ENCODE peak calls at places on chromosomes 3 and 15, in nine cellular contexts. One of them, this sample, is unnamed.

GRCh38 chr3:71341721-71342120 is 241.8 kb downstream of the FOXP1 start:
- DNase-seq in H1: no peak
- DNase-seq in PC-9: no peak
- DNase-seq in cardiac muscle cell: no peak
- DNase-seq in CD8-positive, alpha-beta memory T cell: no peak
- DNase-seq in brain microvascular endothelial cell: peak; percentile 51
- DNase-seq in AG04450: peak; percentile 47
- DNase-seq in AG09309: peak; percentile 49
- DNase-seq in fibroblast of lung: peak; percentile 82
- DNase-seq in this sample: no peak

GRCh38 chr15:91465696-91466095 is 365.6 kb downstream of the SV2B start:
- DNase-seq in brain microvascular endothelial cell: no peak
- DNase-seq in H1: no peak
- DNase-seq in AG04450: no peak
- DNase-seq in cardiac muscle cell: no peak
- DNase-seq in AG09309: no peak
- DNase-seq in fibroblast of lung: no peak
- DNase-seq in CD8-positive, alpha-beta memory T cell: no peak
- DNase-seq in PC-9: no peak
- DNase-seq in this sample: no peak

GRCh38 chr15:100114100-100114499 is 227.7 kb downstream of the ADAMTS17 start:
- DNase-seq in AG09309: peak; percentile 73
- DNase-seq in fibroblast of lung: peak; percentile 92
- DNase-seq in AG04450: peak; percentile 47
- DNase-seq in cardiac muscle cell: peak; percentile 66
- DNase-seq in CD8-positive, alpha-beta memory T cell: no peak
- DNase-seq in PC-9: peak; percentile 48
- DNase-seq in H1: no peak
- DNase-seq in brain microvascular endothelial cell: peak; percentile 95
- DNase-seq in this sample: no peak

GRCh38 chr3:150599611-150600297 is 3.4 kb upstream of the SELENOT start:
- DNase-seq in AG09309: no peak
- DNase-seq in brain microvascular endothelial cell: peak; percentile 87
- DNase-seq in PC-9: peak; percentile 73
- DNase-seq in fibroblast of lung: peak; percentile 42
- DNase-seq in cardiac muscle cell: no peak
- DNase-seq in H1: no peak
- DNase-seq in CD8-positive, alpha-beta memory T cell: no peak
- DNase-seq in AG04450: no peak
- DNase-seq in this sample: peak; percentile 31

GRCh38 chr3:189947948-189948723 is 172.6 kb downstream of the P3H2 start:
- DNase-seq in cardiac muscle cell: peak; percentile 12
- DNase-seq in brain microvascular endothelial cell: peak; percentile 35
- DNase-seq in H1: no peak
- DNase-seq in CD8-positive, alpha-beta memory T cell: no peak
- DNase-seq in AG04450: no peak
- DNase-seq in AG09309: no peak
- DNase-seq in PC-9: peak; percentile 40
- DNase-seq in fibroblast of lung: peak; percentile 48
- DNase-seq in this sample: no peak

GRCh38 chr3:193229851-193230250 is 11.2 kb upstream of the PLAAT1 start:
- DNase-seq in AG04450: no peak
- DNase-seq in CD8-positive, alpha-beta memory T cell: no peak
- DNase-seq in fibroblast of lung: no peak
- DNase-seq in brain microvascular endothelial cell: no peak
- DNase-seq in cardiac muscle cell: no peak
- DNase-seq in AG09309: no peak
- DNase-seq in PC-9: no peak
- DNase-seq in H1: no peak
- DNase-seq in this sample: no peak

GRCh38 chr3:143847787-143848631 is at the start of gene SLC9A9:
- DNase-seq in PC-9: no peak
- DNase-seq in AG04450: peak; percentile 30
- DNase-seq in fibroblast of lung: peak; percentile 85
- DNase-seq in CD8-positive, alpha-beta memory T cell: peak; percentile 52
- DNase-seq in cardiac muscle cell: peak; percentile 49
- DNase-seq in AG09309: peak; percentile 67
- DNase-seq in brain microvascular endothelial cell: peak; percentile 73
- DNase-seq in H1: no peak
- DNase-seq in this sample: no peak

GRCh38 chr15:41990243-41990605 is 17.9 kb upstream of the EHD4 start:
- DNase-seq in fibroblast of lung: no peak
- DNase-seq in cardiac muscle cell: no peak
- DNase-seq in CD8-positive, alpha-beta memory T cell: no peak
- DNase-seq in brain microvascular endothelial cell: no peak
- DNase-seq in AG09309: no peak
- DNase-seq in PC-9: no peak
- DNase-seq in H1: no peak
- DNase-seq in AG04450: no peak
- DNase-seq in this sample: no peak

GRCh38 chr15:77856718-77857346 is 220.7 kb downstream of the TBC1D2B start:
- DNase-seq in cardiac muscle cell: no peak
- DNase-seq in AG09309: no peak
- DNase-seq in PC-9: no peak
- DNase-seq in fibroblast of lung: no peak
- DNase-seq in CD8-positive, alpha-beta memory T cell: no peak
- DNase-seq in AG04450: no peak
- DNase-seq in brain microvascular endothelial cell: no peak
- DNase-seq in H1: no peak
- DNase-seq in this sample: no peak

GRCh38 chr15:101313041-101313761 is 18.2 kb upstream of the SNRPA1 start:
- DNase-seq in AG04450: no peak
- DNase-seq in fibroblast of lung: no peak
- DNase-seq in PC-9: no peak
- DNase-seq in CD8-positive, alpha-beta memory T cell: peak; percentile 20
- DNase-seq in H1: no peak
- DNase-seq in cardiac muscle cell: no peak
- DNase-seq in AG09309: no peak
- DNase-seq in brain microvascular endothelial cell: no peak
- DNase-seq in this sample: no peak

GRCh38 chr3:23806322-23807160 is 786 bp downstream of the UBE2E1 start:
- DNase-seq in AG04450: no peak
- DNase-seq in AG09309: no peak
- DNase-seq in CD8-positive, alpha-beta memory T cell: peak; percentile 61
- DNase-seq in brain microvascular endothelial cell: no peak
- DNase-seq in fibroblast of lung: peak; percentile 31
- DNase-seq in cardiac muscle cell: peak; percentile 72
- DNase-seq in H1: peak; percentile 78
- DNase-seq in PC-9: no peak
- DNase-seq in this sample: no peak

GRCh38 chr15:101129851-101130250 is 122.0 kb downstream of the CHSY1 start:
- DNase-seq in PC-9: no peak
- DNase-seq in cardiac muscle cell: no peak
- DNase-seq in brain microvascular endothelial cell: no peak
- DNase-seq in fibroblast of lung: no peak
- DNase-seq in CD8-positive, alpha-beta memory T cell: no peak
- DNase-seq in AG04450: no peak
- DNase-seq in H1: no peak
- DNase-seq in AG09309: no peak
- DNase-seq in this sample: no peak

GRCh38 chr3:185188816-185189215 is 36.0 kb upstream of the C3orf70 start:
- DNase-seq in brain microvascular endothelial cell: no peak
- DNase-seq in cardiac muscle cell: no peak
- DNase-seq in AG09309: no peak
- DNase-seq in PC-9: no peak
- DNase-seq in H1: no peak
- DNase-seq in CD8-positive, alpha-beta memory T cell: no peak
- DNase-seq in AG04450: no peak
- DNase-seq in fibroblast of lung: no peak
- DNase-seq in this sample: no peak

GRCh38 chr3:190325923-190326322 is 3.7 kb upstream of the CLDN1 start:
- DNase-seq in cardiac muscle cell: no peak
- DNase-seq in fibroblast of lung: peak; percentile 42
- DNase-seq in AG04450: no peak
- DNase-seq in brain microvascular endothelial cell: no peak
- DNase-seq in PC-9: no peak
- DNase-seq in CD8-positive, alpha-beta memory T cell: no peak
- DNase-seq in AG09309: no peak
- DNase-seq in H1: no peak
- DNase-seq in this sample: no peak

GRCh38 chr15:70708839-70709238 is 54.5 kb downstream of the UACA start:
- DNase-seq in AG04450: no peak
- DNase-seq in H1: no peak
- DNase-seq in cardiac muscle cell: no peak
- DNase-seq in brain microvascular endothelial cell: no peak
- DNase-seq in fibroblast of lung: no peak
- DNase-seq in CD8-positive, alpha-beta memory T cell: no peak
- DNase-seq in AG09309: no peak
- DNase-seq in PC-9: no peak
- DNase-seq in this sample: no peak

DNA sequence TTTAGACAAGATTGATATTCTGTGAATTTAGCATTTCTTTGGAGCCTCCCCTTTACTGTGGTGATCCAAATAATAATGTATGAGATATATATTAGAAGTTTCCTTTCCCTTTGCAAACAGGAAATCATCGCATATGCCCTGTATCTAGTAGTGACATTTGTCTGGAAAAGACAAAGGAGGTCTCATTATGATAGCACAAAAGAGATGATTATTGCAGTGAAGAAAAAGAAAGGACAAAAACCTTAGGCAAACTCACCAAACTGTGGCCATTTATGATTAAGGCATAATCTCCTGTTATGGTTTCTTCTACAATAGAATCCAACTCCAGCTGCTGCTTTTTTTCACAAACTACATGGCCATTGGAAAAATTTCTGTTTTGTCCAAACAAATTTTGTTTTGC is 218.2 kb downstream of the ATP8B4 start:
- DNase-seq in PC-9: no peak
- DNase-seq in AG04450: no peak
- DNase-seq in CD8-positive, alpha-beta memory T cell: no peak
- DNase-seq in fibroblast of lung: no peak
- DNase-seq in brain microvascular endothelial cell: no peak
- DNase-seq in H1: no peak
- DNase-seq in AG09309: no peak
- DNase-seq in cardiac muscle cell: no peak
- DNase-seq in this sample: no peak
- H3K4me3 ChIP-seq in PC-9: no peak overlapping the region
- H3K4me3 ChIP-seq in AG04450: no peak overlapping the region
- H3K4me3 ChIP-seq in CD8-positive, alpha-beta memory T cell: no peak overlapping the region
- H3K4me3 ChIP-seq in fibroblast of lung: no peak overlapping the region
- H3K4me3 ChIP-seq in brain microvascular endothelial cell: no peak overlapping the region
- H3K4me3 ChIP-seq in H1: no peak overlapping the region
- H3K4me3 ChIP-seq in AG09309: no peak overlapping the region
- H3K4me3 ChIP-seq in cardiac muscle cell: no peak overlapping the region
- H3K4me3 ChIP-seq in this sample: no peak overlapping the region

GRCh38 chr15:43492266-43492665 is 690 bp downstream of the TP53BP1 start:
- DNase-seq in PC-9: no peak
- DNase-seq in H1: no peak
- DNase-seq in cardiac muscle cell: no peak
- DNase-seq in AG04450: no peak
- DNase-seq in CD8-positive, alpha-beta memory T cell: no peak
- DNase-seq in fibroblast of lung: no peak
- DNase-seq in brain microvascular endothelial cell: no peak
- DNase-seq in AG09309: no peak
- DNase-seq in this sample: no peak

GRCh38 chr15:43487271-43487895 is 5.6 kb downstream of the TP53BP1 start:
- DNase-seq in brain microvascular endothelial cell: no peak
- DNase-seq in cardiac muscle cell: no peak
- DNase-seq in H1: no peak
- DNase-seq in AG09309: no peak
- DNase-seq in PC-9: no peak
- DNase-seq in AG04450: no peak
- DNase-seq in fibroblast of lung: peak; percentile 49
- DNase-seq in CD8-positive, alpha-beta memory T cell: no peak
- DNase-seq in this sample: no peak

GRCh38 chr15:43492673-43493601 is at the start of gene TP53BP1:
- DNase-seq in H1: peak; percentile 95
- DNase-seq in cardiac muscle cell: peak; percentile 98
- DNase-seq in CD8-positive, alpha-beta memory T cell: peak; percentile 97
- DNase-seq in brain microvascular endothelial cell: peak; percentile 97
- DNase-seq in PC-9: peak; percentile 94
- DNase-seq in AG09309: peak; percentile 65
- DNase-seq in AG04450: peak; percentile 79
- DNase-seq in fibroblast of lung: peak; percentile 92
- DNase-seq in this sample: peak; percentile 85

GRCh38 chr15:43484455-43484854 is 8.5 kb downstream of the TP53BP1 start:
- DNase-seq in PC-9: no peak
- DNase-seq in CD8-positive, alpha-beta memory T cell: no peak
- DNase-seq in fibroblast of lung: no peak
- DNase-seq in cardiac muscle cell: no peak
- DNase-seq in H1: no peak
- DNase-seq in AG04450: no peak
- DNase-seq in AG09309: no peak
- DNase-seq in brain microvascular endothelial cell: no peak
- DNase-seq in this sample: no peak

GRCh38 chr15:43488790-43489585 is 4.0 kb downstream of the TP53BP1 start:
- DNase-seq in AG04450: no peak
- DNase-seq in brain microvascular endothelial cell: no peak
- DNase-seq in H1: no peak
- DNase-seq in AG09309: no peak
- DNase-seq in cardiac muscle cell: no peak
- DNase-seq in CD8-positive, alpha-beta memory T cell: no peak
- DNase-seq in fibroblast of lung: no peak
- DNase-seq in PC-9: no peak
- DNase-seq in this sample: no peak
- H3K4me3 ChIP-seq in AG04450: no peak overlapping the region
- H3K4me3 ChIP-seq in brain microvascular endothelial cell: no peak overlapping the region
- H3K4me3 ChIP-seq in H1: no peak overlapping the region
- H3K4me3 ChIP-seq in AG09309: no peak overlapping the region
- H3K4me3 ChIP-seq in cardiac muscle cell: no peak overlapping the region
- H3K4me3 ChIP-seq in CD8-positive, alpha-beta memory T cell: no peak overlapping the region
- H3K4me3 ChIP-seq in fibroblast of lung: no peak overlapping the region
- H3K4me3 ChIP-seq in PC-9: no peak overlapping the region
- H3K4me3 ChIP-seq in this sample: no peak overlapping the region

DNA sequence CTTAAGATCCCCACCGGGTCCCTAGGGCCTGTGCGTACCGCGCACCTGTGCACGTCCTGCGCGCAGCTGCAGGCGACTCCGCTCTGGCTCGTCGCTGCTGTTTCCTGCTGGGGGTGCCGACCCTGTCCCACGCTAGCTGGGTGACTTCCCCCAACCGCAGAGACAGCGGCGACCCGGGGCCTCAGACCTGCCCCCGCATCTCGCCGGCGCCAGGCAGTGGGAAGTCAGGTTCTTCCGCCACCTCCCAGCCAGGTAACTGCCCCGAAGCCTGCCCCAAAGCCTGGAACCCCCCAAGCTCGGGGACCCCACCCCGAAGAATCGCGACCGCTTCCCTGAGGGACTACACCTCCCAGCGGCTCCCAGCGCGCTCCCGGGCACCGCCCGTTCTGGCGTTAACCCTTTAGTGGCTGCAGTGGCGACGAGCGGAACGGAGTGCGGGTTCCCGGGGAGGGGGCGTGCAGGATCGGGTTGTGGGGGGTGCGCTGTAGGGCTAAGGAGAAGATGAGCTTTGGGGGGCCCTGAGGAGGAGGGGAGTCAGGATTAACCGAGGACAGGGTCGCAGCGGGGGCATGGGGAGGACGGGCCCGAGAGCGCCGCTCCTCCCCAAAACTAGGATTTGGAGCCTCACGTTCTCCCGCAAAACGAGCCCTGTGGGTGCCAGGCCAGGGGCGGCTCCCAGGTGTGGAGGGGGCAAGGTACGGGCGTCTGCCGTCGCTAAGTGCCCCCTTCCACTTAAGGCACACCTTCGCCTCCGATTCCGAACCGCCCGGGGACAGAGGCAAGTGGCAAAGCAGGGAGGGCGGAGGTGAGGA is 589 bp downstream of the NEIL1 start:
- DNase-seq in cardiac muscle cell: peak; percentile 74
- DNase-seq in H1: peak; percentile 87
- DNase-seq in PC-9: peak; percentile 58
- DNase-seq in AG09309: no peak
- DNase-seq in CD8-positive, alpha-beta memory T cell: peak; percentile 68
- DNase-seq in fibroblast of lung: peak; percentile 34
- DNase-seq in AG04450: no peak
- DNase-seq in brain microvascular endothelial cell: no peak
- DNase-seq in this sample: no peak
- H3K4me3 ChIP-seq in cardiac muscle cell: peak overlapping the region; percentile 89
- H3K4me3 ChIP-seq in H1: peak overlapping the region; percentile 63
- H3K4me3 ChIP-seq in PC-9: peak overlapping the region; percentile 84
- H3K4me3 ChIP-seq in AG09309: peak overlapping the region; percentile 70
- H3K4me3 ChIP-seq in CD8-positive, alpha-beta memory T cell: peak overlapping the region; percentile 68
- H3K4me3 ChIP-seq in fibroblast of lung: peak overlapping the region; percentile 56
- H3K4me3 ChIP-seq in AG04450: peak overlapping the region; percentile 69
- H3K4me3 ChIP-seq in brain microvascular endothelial cell: peak overlapping the region; percentile 65
- H3K4me3 ChIP-seq in this sample: peak overlapping the region; percentile 72

GRCh38 chr3:129699199-129699598 is 92.7 kb upstream of the PLXND1 start:
- DNase-seq in H1: no peak
- DNase-seq in CD8-positive, alpha-beta memory T cell: no peak
- DNase-seq in PC-9: no peak
- DNase-seq in fibroblast of lung: no peak
- DNase-seq in brain microvascular endothelial cell: no peak
- DNase-seq in cardiac muscle cell: no peak
- DNase-seq in AG09309: no peak
- DNase-seq in AG04450: no peak
- DNase-seq in this sample: no peak
- H3K4me3 ChIP-seq in H1: no peak overlapping the region
- H3K4me3 ChIP-seq in CD8-positive, alpha-beta memory T cell: no peak overlapping the region
- H3K4me3 ChIP-seq in PC-9: no peak overlapping the region
- H3K4me3 ChIP-seq in fibroblast of lung: no peak overlapping the region
- H3K4me3 ChIP-seq in brain microvascular endothelial cell: no peak overlapping the region
- H3K4me3 ChIP-seq in cardiac muscle cell: no peak overlapping the region
- H3K4me3 ChIP-seq in AG09309: no peak overlapping the region
- H3K4me3 ChIP-seq in AG04450: no peak overlapping the region
- H3K4me3 ChIP-seq in this sample: no peak overlapping the region

This sample was measured in iPS DF 6.9.